ENCODE peak calls at places on chromosome 10, in eight cellular contexts. I is AG09309; U is IMR-90; Q is NCI-H2029 treated with DMSO at 0.1 percent for 48 hours; J is activated T-cell treated with anti-CD3 and anti-CD28 coated beads for 48 hours; H is activated naive CD4-positive, alpha-beta T cell treated with anti-CD3 and anti-CD28 coated beads for 36 hours; E is stromal cell of bone marrow; P is esophagus muscularis mucosa. N is an unnamed sample.
A peak's percentile ranks its signal among the peaks of the same experiment; 100 is the strongest.

GRCh38 chr10:126157127-126157526 is 231.2 kb downstream of the ADAM12 start:
- DNase-seq in J (no peak), P (no peak), U (no peak), Q (no peak), E (no peak), I (no peak), H (no peak), N (no peak)

GRCh38 chr10:74227697-74228424 is 76.8 kb downstream of the ADK start:
- DNase-seq in I (no peak), J (no peak), U (peak; percentile 62), H (no peak), Q (no peak), P (no peak), E (peak; percentile 56), N (peak; percentile 42)

GRCh38 chr10:58412502-58412961 is 27.3 kb downstream of the TFAM start:
- DNase-seq in U (peak; percentile 63), E (peak; percentile 63), P (no peak), Q (no peak), H (no peak), I (peak; percentile 71), J (no peak), N (peak; percentile 76)

GRCh38 chr10:44243851-44244502 is 140.9 kb downstream of the CXCL12 start:
- DNase-seq in E (no peak), Q (no peak), I (no peak), U (no peak), H (no peak), P (peak; percentile 47), J (no peak), N (no peak)

GRCh38 chr10:58266003-58266825 is 1.5 kb downstream of the IPMK start:
- DNase-seq in J (no peak), H (peak; percentile 62), P (no peak), U (peak; percentile 78), I (no peak), E (peak; percentile 63), Q (no peak), N (peak; percentile 77)

GRCh38 chr10:92290837-92291609 is at the start of the genes CPEB3 and MARCHF5:
- DNase-seq in H (peak; percentile 95), I (peak; percentile 84), U (peak; percentile 94), Q (peak; percentile 18), E (peak; percentile 93), J (peak; percentile 89), P (peak; percentile 98), N (peak; percentile 96)

GRCh38 chr10:97574374-97575100 is 2.0 kb downstream of the ANKRD2 start:
- DNase-seq in U (peak; percentile 42), Q (peak; percentile 54), I (peak; percentile 14), J (no peak), H (no peak), P (no peak), E (no peak), N (peak; percentile 54)

GRCh38 chr10:102643346-102644065 is 773 bp upstream of the TRIM8 start:
- DNase-seq in P (no peak), U (peak; percentile 74), E (peak; percentile 76), H (peak; percentile 46), I (peak; percentile 27), J (peak; percentile 52), Q (no peak), N (peak; percentile 76)

GRCh38 chr10:80444124-80444523 is 10.0 kb upstream of the TSPAN14 start:
- DNase-seq in I (no peak), U (no peak), J (no peak), P (no peak), E (no peak), H (no peak), Q (no peak), N (no peak)

GRCh38 chr10:133258818-133259602 is 17.7 kb downstream of the ADAM8 start:
- DNase-seq in Q (no peak), U (peak; percentile 100), H (peak; percentile 98), E (peak; percentile 100), I (peak; percentile 98), J (peak; percentile 87), P (no peak), N (peak; percentile 99)

GRCh38 chr10:61835909-61836232 is 65.6 kb upstream of the ARID5B start:
- DNase-seq in I (no peak), E (peak; percentile 13), U (peak; percentile 75), P (no peak), H (no peak), Q (no peak), J (no peak), N (no peak)

GRCh38 chr10:94623572-94623971 is 60.0 kb upstream of the CYP2C18 start:
- DNase-seq in H (no peak), E (no peak), J (no peak), P (no peak), U (no peak), I (no peak), Q (no peak), N (no peak)

GRCh38 chr10:101301111-101301731 is 52.7 kb upstream of the BTRC start:
- DNase-seq in E (no peak), Q (no peak), P (no peak), H (peak; percentile 71), I (no peak), J (peak; percentile 33), U (peak; percentile 44), N (peak; percentile 57)

GRCh38 chr10:21099291-21099800 is 202.2 kb upstream of the NEBL start:
- DNase-seq in E (no peak), Q (no peak), J (no peak), U (no peak), P (no peak), I (no peak), H (no peak), N (no peak)

GRCh38 chr10:58511765-58512469 is 755 bp upstream of the BICC1 start:
- DNase-seq in H (no peak), P (no peak), E (no peak), I (no peak), Q (no peak), U (peak; percentile 43), J (no peak), N (peak; percentile 7)

N was measured in fibroblast of villous mesenchyme.